ENCODE peak calls at places on chromosome 18, in nine cellular contexts. O, P, N, F, R, U, T, L and X are unnamed samples. For H3K36me3, the result is how much of the 10 kb centered on the place peaks cover.

GRCh38 chr18:21303913-21304312 is 61.9 kb downstream of the GREB1L start:
- DNase-seq in L (no peak), U (no peak), F (no peak), R (no peak), N (no peak), T (no peak), O (no peak), P (no peak), X (peak)

GRCh38 chr18:39571511-39571910 is 2005.9 kb upstream of the CELF4 start:
- DNase-seq in P (peak), T (no peak), U (no peak), O (no peak), N (no peak), F (no peak), R (no peak), L (no peak), X (peak)

GRCh38 chr18:8003878-8004675 is 437.0 kb downstream of the PTPRM start:
- DNase-seq in O (no peak), F (no peak), T (no peak), U (no peak), N (no peak), L (no peak), P (no peak), R (no peak), X (peak)

GRCh38 chr18:57312346-57313144 is 39.8 kb upstream of the ST8SIA3 start:
- DNase-seq in R (no peak), O (no peak), P (no peak), N (no peak), T (no peak), U (no peak), L (no peak), F (no peak), X (no peak)

GRCh38 chr18:50051288-50051687 is 143.7 kb downstream of the MYO5B start:
- DNase-seq in O (no peak), L (no peak), U (no peak), F (no peak), T (no peak), N (no peak), P (no peak), R (no peak), X (peak)

GRCh38 chr18:23142285-23142929 is 7.1 kb downstream of the CABLES1 start:
- DNase-seq in O (no peak), U (no peak), L (no peak), T (no peak), P (no peak), R (no peak), N (no peak), F (no peak), X (peak)

GRCh38 chr18:78903436-78904178 is 76.0 kb upstream of the SALL3 start:
- DNase-seq in L (no peak), O (no peak), R (no peak), U (no peak), F (no peak), N (no peak), T (no peak), P (no peak), X (no peak)

GRCh38 chr18:75223687-75224347 is 13.2 kb downstream of the TSHZ1 start:
- DNase-seq in P (no peak), R (no peak), O (no peak), F (no peak), U (no peak), L (no peak), T (no peak), N (no peak), X (no peak)

GRCh38 chr18:73840319-73841065 is 307.1 kb downstream of the FBXO15 start:
- DNase-seq in F (no peak), R (no peak), U (no peak), P (no peak), N (no peak), T (no peak), O (no peak), L (no peak), X (no peak)

GRCh38 chr18:76697441-76697901 is 124.9 kb upstream of the ZNF236 start:
- DNase-seq in O (no peak), F (no peak), R (no peak), N (no peak), U (no peak), P (no peak), T (no peak), L (no peak), X (peak)

GRCh38 chr18:77495982-77496690 is 246.5 kb downstream of the GALR1 start:
- DNase-seq in N (no peak), R (no peak), T (no peak), P (no peak), L (no peak), O (no peak), F (no peak), U (no peak), X (no peak)

GRCh38 chr18:76530846-76531245 is 35.8 kb upstream of the ZNF516 start:
- DNase-seq in U (no peak), T (no peak), O (no peak), R (no peak), P (no peak), F (no peak), N (no peak), L (no peak), X (no peak)

GRCh38 chr18:13514558-13514957 is 211.8 kb downstream of the FAM210A start:
- DNase-seq in T (no peak), L (no peak), O (no peak), R (no peak), U (no peak), F (no peak), N (no peak), P (no peak), X (no peak)

GRCh38 chr18:7360606-7361170 is 129.8 kb downstream of the LRRC30 start:
- DNase-seq in P (no peak), L (no peak), U (no peak), R (no peak), T (no peak), F (no peak), O (no peak), N (peak), X (no peak)

GRCh38 chr18:68791801-68792200 is 6.1 kb upstream of the CCDC102B start:
- DNase-seq in O (no peak), P (no peak), T (peak), R (no peak), N (no peak), L (no peak), F (no peak), U (no peak), X (no peak)

GRCh38 chr18:50189160-50189559 is 5.8 kb downstream of the MYO5B start:
- DNase-seq in F (no peak), U (no peak), N (no peak), P (no peak), L (no peak), T (no peak), R (no peak), O (no peak), X (no peak)

GRCh38 chr18:69830189-69830588 is 117.5 kb downstream of the CD226 start:
- DNase-seq in T (no peak), N (no peak), P (no peak), R (no peak), U (no peak), L (no peak), O (no peak), F (no peak), X (no peak)

GRCh38 chr18:58194028-58194427 is 150.0 kb downstream of the NEDD4L start:
- DNase-seq in U (peak), O (no peak), F (no peak), T (no peak), L (no peak), N (no peak), R (no peak), P (peak), X (no peak)

GRCh38 chr18:3283253-3283863 is 21.4 kb downstream of the MYL12B start:
- DNase-seq in O (no peak), F (no peak), P (no peak), N (no peak), L (no peak), U (no peak), T (no peak), R (no peak), X (no peak)

GRCh38 chr18:75658330-75658729 is 230.8 kb upstream of the SMIM21 start:
- DNase-seq in N (no peak), P (no peak), U (no peak), O (no peak), R (no peak), T (no peak), F (no peak), L (no peak), X (no peak)

GRCh38 chr18:56003009-56003408 is 415.0 kb upstream of the TCF4 start:
- DNase-seq in L (no peak), T (no peak), U (no peak), N (no peak), P (no peak), R (no peak), F (no peak), O (no peak), X (no peak)

GRCh38 chr18:79455261-79455660 is 59.5 kb downstream of the NFATC1 start:
- DNase-seq in R (no peak), T (no peak), O (no peak), L (no peak), N (peak), P (no peak), F (no peak), U (no peak), X (no peak)

GRCh38 chr18:66616523-66616983 is 12.7 kb upstream of the CDH19 start:
- DNase-seq in U (no peak), O (no peak), L (no peak), P (peak), R (no peak), T (no peak), N (no peak), F (no peak), X (peak)

GRCh38 chr18:79392226-79392625 is 3.5 kb upstream of the NFATC1 start:
- DNase-seq in F (no peak), L (peak), O (no peak), T (no peak), N (no peak), U (no peak), P (no peak), R (no peak), X (no peak)

GRCh38 chr18:38966846-38967245 is 1401.2 kb upstream of the CELF4 start:
- DNase-seq in P (no peak), N (no peak), R (no peak), T (no peak), O (no peak), U (no peak), F (no peak), L (no peak), X (peak)

GRCh38 chr18:1308686-1309085 is 404.0 kb downstream of the ADCYAP1 start:
- DNase-seq in F (no peak), N (no peak), U (no peak), R (no peak), T (peak), O (no peak), L (no peak), P (no peak), X (no peak)

GRCh38 chr18:62028715-62029114 is 135.9 kb upstream of the RNF152 start:
- DNase-seq in U (no peak), T (no peak), N (no peak), O (no peak), P (no peak), L (no peak), R (no peak), F (no peak), X (no peak)

GRCh38 chr18:76494541-76495403 is at the start of gene ZNF516:
- DNase-seq in T (peak), F (no peak), N (peak), R (no peak), L (no peak), U (peak), O (peak), P (peak), X (no peak)

GRCh38 chr18:80232710-80233109 is 14.6 kb downstream of the PARD6G start:
- DNase-seq in P (no peak), L (no peak), T (no peak), R (no peak), U (no peak), N (no peak), F (no peak), O (no peak), X (no peak)

GRCh38 chr18:5021558-5021957 is 175.5 kb downstream of the AKAIN1 start:
- DNase-seq in P (no peak), N (no peak), T (no peak), U (no peak), L (no peak), F (no peak), O (no peak), R (no peak), X (no peak)

GRCh38 chr18:10249270-10249669 is 205.2 kb upstream of the APCDD1 start:
- DNase-seq in T (no peak), F (no peak), L (no peak), N (no peak), R (no peak), O (no peak), P (no peak), U (no peak), X (no peak)
- TF ChIP-seq CTCF in T (no peak), F (no peak), L (no peak), N (no peak), R (no peak), O (no peak), P (no peak), U (no peak), X (no peak)

GRCh38 chr18:41996020-41996419 is 41.0 kb downstream of the PIK3C3 start:
- DNase-seq in P (no peak), T (no peak), U (no peak), F (no peak), O (no peak), R (no peak), L (no peak), N (no peak), X (no peak)
- H3K36me3 ChIP-seq in P (half or more), T (under half), U (half or more), F (under half), O (half or more), R (under half), L (half or more), N (under half), X (under half)

DNA sequence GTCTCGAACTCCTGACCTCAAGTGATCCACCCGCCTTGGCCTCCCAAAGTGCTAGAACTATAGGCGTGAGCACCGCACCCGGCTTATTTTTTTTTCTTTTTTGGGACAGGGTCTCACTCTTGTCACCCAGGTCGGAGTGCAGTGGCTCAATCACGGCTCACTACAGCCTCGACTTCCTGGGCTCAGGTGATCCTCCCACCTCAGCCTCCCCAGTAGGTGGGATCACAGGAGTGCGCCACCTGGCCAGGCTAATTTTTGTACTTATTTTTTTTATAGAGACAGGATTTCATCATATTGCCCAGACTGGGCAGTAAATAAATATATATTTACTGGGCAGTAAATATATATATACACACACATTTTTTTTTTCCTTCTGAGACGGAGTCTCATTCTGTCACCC is 2.6 kb downstream of the ATP5F1A start:
- DNase-seq in L (no peak), T (no peak), U (no peak), P (no peak), O (no peak), N (no peak), F (no peak), R (no peak), X (no peak)
- H3K4me3 ChIP-seq in L (no peak), T (no peak), U (no peak), P (no peak), O (peak), N (no peak), F (peak), R (no peak), X (no peak)

GRCh38 chr18:156514-157230 is 1.7 kb upstream of the USP14 start:
- DNase-seq in R (no peak), P (no peak), L (no peak), N (no peak), O (no peak), F (no peak), T (no peak), U (no peak), X (no peak)

GRCh38 chr18:159037-159652 is 788 bp downstream of the USP14 start:
- DNase-seq in R (no peak), N (no peak), O (no peak), T (peak), P (peak), F (no peak), L (no peak), U (no peak), X (peak)

GRCh38 chr18:160831-161570 is 2.6 kb downstream of the USP14 start:
- DNase-seq in L (no peak), U (no peak), T (no peak), N (no peak), P (no peak), R (no peak), O (no peak), F (no peak), X (no peak)

GRCh38 chr18:159933-160332 is 1.6 kb downstream of the USP14 start:
- DNase-seq in R (no peak), F (no peak), N (no peak), U (no peak), O (no peak), L (no peak), T (no peak), P (no peak), X (no peak)

DNA sequence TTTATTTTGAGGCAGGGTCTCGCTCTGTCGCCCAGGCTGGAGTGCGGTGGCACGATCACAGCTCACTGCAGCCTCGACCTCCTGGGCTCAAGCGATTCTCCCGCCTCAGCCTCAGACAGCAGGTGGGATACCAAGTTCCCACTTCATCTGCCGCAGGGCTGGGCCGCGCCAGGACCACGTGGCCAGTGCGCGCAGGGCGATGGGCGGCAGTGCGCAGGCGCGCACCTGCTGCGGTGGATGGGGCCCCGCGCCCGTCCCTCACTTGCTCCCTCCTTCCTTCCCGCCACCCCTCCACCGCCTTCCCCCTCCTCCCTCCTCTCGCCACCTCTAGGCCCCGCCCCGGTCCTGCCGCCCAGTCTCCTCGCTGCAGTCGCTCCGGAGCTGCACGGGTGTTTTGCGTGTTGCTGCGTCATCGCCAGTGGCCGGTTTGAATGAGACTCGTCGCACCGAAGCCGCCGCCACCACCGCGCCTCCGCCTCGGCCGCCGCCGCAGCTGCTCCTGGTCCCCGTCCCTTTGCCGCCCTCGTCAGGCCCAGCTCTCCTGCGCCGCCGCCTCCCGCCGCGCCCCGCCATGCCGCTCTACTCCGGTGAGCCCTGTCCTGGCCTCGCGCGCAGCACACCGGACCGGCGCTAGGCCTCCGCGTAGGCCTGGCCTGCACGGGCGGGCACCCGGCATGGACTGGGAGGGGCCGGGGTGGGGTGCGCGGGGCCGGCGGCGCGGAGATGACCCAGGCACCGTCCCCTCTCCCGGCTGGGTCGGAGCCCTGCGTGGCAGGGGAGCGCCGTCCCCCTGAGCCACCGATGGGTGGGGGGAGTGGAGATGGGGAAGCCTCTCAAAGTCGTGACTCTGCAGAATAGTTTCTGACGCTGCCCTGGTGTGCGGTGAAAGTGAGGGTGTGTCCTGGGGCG is at the start of gene USP14:
- DNase-seq in F (peak), T (peak), N (peak), L (peak), U (peak), P (peak), R (peak), O (peak), X (peak)
- TF ChIP-seq CTCF in F (peak), T (no peak), N (no peak), L (no peak), U (no peak), P (no peak), R (no peak), O (no peak), X (no peak)

DNA sequence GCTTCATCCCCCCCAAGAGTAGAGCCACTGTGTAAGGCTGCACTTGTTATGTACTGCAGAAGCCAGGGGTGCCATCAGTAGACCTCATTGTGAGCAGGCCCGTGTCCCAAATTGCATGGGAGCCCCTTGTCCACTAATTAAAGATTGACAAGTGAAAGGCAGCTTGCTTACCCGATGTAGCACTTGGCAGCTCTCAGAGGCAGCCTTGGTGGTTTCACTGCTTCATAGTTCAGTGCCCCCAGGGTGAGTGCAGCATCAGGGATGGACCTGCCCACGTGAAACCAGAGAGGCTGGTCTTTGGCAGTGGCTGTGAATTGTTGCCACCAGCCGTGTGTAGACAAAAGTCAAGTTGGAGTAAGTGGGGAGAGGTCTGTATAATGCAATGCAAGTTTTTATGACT is 13.3 kb downstream of the TUBB6 start:
- DNase-seq in R (no peak), T (no peak), L (no peak), N (no peak), U (no peak), F (no peak), P (no peak), O (no peak), X (no peak)
- H3K36me3 ChIP-seq in R (under half), T (half or more), L (half or more), N (under half), U (half or more), F (under half), P (half or more), O (half or more), X (under half)

GRCh38 chr18:45748531-45748930 is 24.6 kb downstream of the SLC14A1 start:
- DNase-seq in U (no peak), N (no peak), R (no peak), F (no peak), O (no peak), P (no peak), T (no peak), L (no peak), X (no peak)

GRCh38 chr18:45753251-45753650 is 29.3 kb downstream of the SLC14A1 start:
- DNase-seq in N (no peak), R (no peak), O (no peak), T (no peak), F (no peak), U (no peak), P (no peak), L (no peak), X (no peak)

GRCh38 chr18:45745817-45746461 is 22.0 kb downstream of the SLC14A1 start:
- DNase-seq in U (no peak), N (no peak), F (no peak), P (no peak), O (no peak), L (no peak), T (peak), R (no peak), X (peak)

GRCh38 chr18:45752681-45753080 is 28.7 kb downstream of the SLC14A1 start:
- DNase-seq in U (no peak), O (no peak), R (no peak), N (peak), P (no peak), T (no peak), F (no peak), L (no peak), X (no peak)

DNA sequence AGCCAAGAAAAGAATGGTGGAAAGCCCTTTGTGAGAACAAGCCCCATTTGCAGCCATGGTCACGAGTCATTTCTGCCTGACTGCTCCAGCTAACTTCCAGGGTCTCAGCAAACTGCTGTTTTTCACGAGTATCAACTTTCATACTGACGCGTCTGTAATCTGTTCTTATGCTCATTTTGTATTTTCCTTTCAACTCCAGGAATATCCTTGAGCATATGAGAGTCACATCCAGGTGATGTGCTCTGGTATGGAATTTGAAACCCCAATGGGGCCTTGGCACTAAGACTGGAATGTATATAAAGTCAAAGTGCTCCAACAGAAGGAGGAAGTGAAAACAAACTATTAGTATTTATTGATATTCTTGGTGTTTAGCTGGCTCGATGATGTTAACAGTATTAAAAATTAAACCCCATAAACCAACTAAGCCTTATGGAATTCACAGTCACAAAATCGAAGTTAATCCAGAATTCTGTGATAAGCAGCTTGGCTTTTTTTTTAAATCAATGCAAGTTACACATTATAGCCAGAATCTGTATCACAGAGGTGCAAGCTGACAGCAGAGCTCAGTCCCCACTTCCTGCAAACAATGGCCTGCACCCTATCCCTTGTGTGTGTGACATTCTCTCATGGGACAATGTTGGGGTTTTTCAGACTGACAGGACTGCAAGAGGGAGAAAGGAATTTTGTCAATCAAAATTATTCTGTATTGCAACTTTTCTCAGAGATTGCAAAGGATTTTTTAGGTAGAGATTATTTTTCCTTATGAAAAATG is 26.1 kb downstream of the SLC14A1 start:
- DNase-seq in F (no peak), L (no peak), R (no peak), U (no peak), P (no peak), N (no peak), O (no peak), T (peak), X (no peak)
- H3K4me3 ChIP-seq in F (no peak), L (no peak), R (no peak), U (no peak), P (no peak), N (no peak), O (no peak), T (no peak), X (no peak)